ENCODE peak calls at places on chromosomes 3 and 15, in nine cellular contexts. H is HFFc6, Z is transverse colon, A is neural crest cell, J is psoas muscle, D is hepatocyte, P is A549, M is coronary artery, O is choroid plexus epithelial cell. L is an unnamed sample.

GRCh38 chr15:38128389-38128788 is 124.2 kb upstream of the SPRED1 start:
- DNase-seq in H (no peak), Z (no peak), A (no peak), J (no peak), D (peak), P (no peak), M (no peak), O (peak), L (no peak)

GRCh38 chr15:68404056-68404798 is 27.7 kb downstream of the ITGA11 start:
- DNase-seq in H (no peak), Z (no peak), A (no peak), J (no peak), D (no peak), P (no peak), M (peak), O (no peak), L (peak)

GRCh38 chr3:126124148-126124868 is 40.4 kb upstream of the SLC41A3 start:
- DNase-seq in H (no peak), Z (peak), A (no peak), J (peak), D (no peak), P (no peak), M (peak), O (no peak), L (no peak)

GRCh38 chr15:64146041-64146440 is 5.5 kb upstream of the SNX22 start:
- DNase-seq in H (no peak), Z (no peak), A (no peak), J (no peak), D (no peak), P (no peak), M (peak), O (no peak), L (no peak)

GRCh38 chr3:107524214-107525100 is 1.7 kb downstream of the BBX start:
- DNase-seq in H (peak), Z (peak), A (peak), J (peak), D (peak), P (no peak), M (peak), O (peak), L (no peak)

GRCh38 chr15:60320365-60320764 is 77.4 kb downstream of the ANXA2 start:
- DNase-seq in H (no peak), Z (no peak), A (no peak), J (no peak), D (no peak), P (no peak), M (no peak), O (no peak), L (no peak)

GRCh38 chr3:88044411-88044810 is 14.4 kb downstream of the CGGBP1 start:
- DNase-seq in H (no peak), Z (no peak), A (no peak), J (no peak), D (no peak), P (no peak), M (no peak), O (no peak), L (no peak)

GRCh38 chr3:13167064-13167743 is 94.0 kb upstream of the IQSEC1 start:
- DNase-seq in H (no peak), Z (no peak), A (no peak), J (no peak), D (no peak), P (no peak), M (peak), O (no peak), L (no peak)

GRCh38 chr15:98735895-98736617 is 87.7 kb downstream of the IGF1R start:
- DNase-seq in H (no peak), Z (no peak), A (no peak), J (no peak), D (no peak), P (no peak), M (no peak), O (no peak), L (no peak)

GRCh38 chr3:66617351-66617750 is 116.5 kb upstream of the LRIG1 start:
- DNase-seq in H (no peak), Z (no peak), A (no peak), J (no peak), D (no peak), P (no peak), M (no peak), O (no peak), L (no peak)

GRCh38 chr15:64912926-64913325 is 1.2 kb downstream of the ANKDD1A start:
- DNase-seq in H (no peak), Z (no peak), A (no peak), J (no peak), D (no peak), P (no peak), M (no peak), O (no peak), L (no peak)

GRCh38 chr15:89857673-89858072 is 36.1 kb downstream of the AP3S2 start:
- DNase-seq in H (no peak), Z (peak), A (no peak), J (no peak), D (peak), P (peak), M (no peak), O (no peak), L (no peak)

GRCh38 chr3:191627064-191627463 is 166.1 kb downstream of the PYDC2 start:
- DNase-seq in H (no peak), Z (no peak), A (peak), J (no peak), D (no peak), P (no peak), M (no peak), O (no peak), L (no peak)

GRCh38 chr3:164832216-164832615 is 246.1 kb downstream of the SI start:
- DNase-seq in H (no peak), Z (no peak), A (no peak), J (no peak), D (no peak), P (no peak), M (no peak), O (no peak), L (no peak)

GRCh38 chr3:43177092-43177491 is 71.2 kb upstream of the POMGNT2 start:
- DNase-seq in H (no peak), Z (no peak), A (no peak), J (no peak), D (no peak), P (no peak), M (no peak), O (no peak), L (no peak)

GRCh38 chr3:128847631-128848370 is 31.6 kb upstream of the ACAD9 start:
- DNase-seq in H (no peak), Z (no peak), A (no peak), J (no peak), D (no peak), P (no peak), M (no peak), O (no peak), L (no peak)

GRCh38 chr15:37880009-37880834 is 54.2 kb upstream of the TMCO5A start:
- DNase-seq in H (peak), Z (no peak), A (peak), J (no peak), D (peak), P (peak), M (no peak), O (peak), L (no peak)

GRCh38 chr15:48472756-48473155 is 141.5 kb downstream of the DUT start:
- DNase-seq in H (peak), Z (no peak), A (no peak), J (no peak), D (no peak), P (no peak), M (no peak), O (peak), L (no peak)

GRCh38 chr15:74955017-74955416 is 1.6 kb downstream of the RPP25 start:
- DNase-seq in H (no peak), Z (no peak), A (no peak), J (no peak), D (peak), P (no peak), M (no peak), O (no peak), L (no peak)

GRCh38 chr15:47766406-47766805 is 49.1 kb downstream of the SEMA6D start:
- DNase-seq in H (no peak), Z (no peak), A (no peak), J (no peak), D (no peak), P (no peak), M (no peak), O (no peak), L (no peak)

GRCh38 chr15:58081446-58081845 is 15.9 kb upstream of the ALDH1A2 start:
- DNase-seq in H (no peak), Z (no peak), A (no peak), J (no peak), D (no peak), P (no peak), M (no peak), O (no peak), L (no peak)

GRCh38 chr3:36669763-36670162 is 94.6 kb downstream of the DCLK3 start:
- DNase-seq in H (no peak), Z (no peak), A (no peak), J (no peak), D (no peak), P (no peak), M (no peak), O (no peak), L (no peak)
- TF ChIP-seq CTCF in H (no peak), Z (no peak), A (no peak), J (no peak), D (no peak), P (no peak), M (no peak), O (no peak), L (no peak)

GRCh38 chr3:102593754-102594602 is 159.2 kb downstream of the ZPLD1 start:
- DNase-seq in H (no peak), Z (no peak), A (no peak), J (no peak), D (no peak), P (no peak), M (no peak), O (no peak), L (no peak)
- TF ChIP-seq CTCF in H (no peak), Z (no peak), A (no peak), J (no peak), D (no peak), P (no peak), M (no peak), O (no peak), L (no peak)

DNA sequence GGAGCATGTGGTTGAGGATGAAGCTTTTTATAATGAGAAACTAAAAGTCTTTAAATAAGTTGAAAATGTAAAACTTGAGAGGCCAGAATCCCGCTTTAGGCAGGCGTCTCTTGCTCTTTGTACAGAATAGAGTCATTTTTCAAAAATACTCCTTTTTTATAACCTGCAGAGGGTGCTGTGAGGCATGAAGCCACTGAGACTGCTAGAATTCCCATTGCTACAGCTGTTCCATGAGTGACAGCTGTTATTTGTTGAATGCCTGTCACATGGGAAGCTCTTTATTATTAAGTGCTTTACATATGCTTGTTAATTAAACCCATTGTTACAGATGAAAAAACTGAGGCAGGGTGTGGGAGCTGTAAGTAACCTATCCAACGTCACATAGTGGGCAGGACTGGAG is 18.5 kb downstream of the MINAR1 start:
- DNase-seq in H (no peak), Z (no peak), A (no peak), J (no peak), D (no peak), P (no peak), M (no peak), O (no peak), L (no peak)
- TF ChIP-seq CTCF in H (peak), Z (no peak), A (peak), J (no peak), D (peak), P (peak), M (no peak), O (peak), L (no peak)

GRCh38 chr3:9204253-9205005 is 45.0 kb downstream of the SRGAP3 start:
- DNase-seq in H (no peak), Z (no peak), A (peak), J (no peak), D (peak), P (no peak), M (no peak), O (no peak), L (no peak)
- TF ChIP-seq CTCF in H (no peak), Z (no peak), A (no peak), J (no peak), D (no peak), P (no peak), M (no peak), O (no peak), L (no peak)

GRCh38 chr15:69758810-69759410 is 306.3 kb downstream of the RPLP1 start:
- DNase-seq in H (peak), Z (peak), A (no peak), J (no peak), D (no peak), P (no peak), M (no peak), O (peak), L (no peak)

GRCh38 chr15:69760263-69760855 is 307.7 kb downstream of the RPLP1 start:
- DNase-seq in H (peak), Z (no peak), A (no peak), J (no peak), D (no peak), P (no peak), M (no peak), O (peak), L (no peak)

GRCh38 chr15:69766156-69766555 is 313.5 kb downstream of the RPLP1 start:
- DNase-seq in H (no peak), Z (no peak), A (no peak), J (no peak), D (no peak), P (no peak), M (no peak), O (no peak), L (no peak)

GRCh38 chr15:69760890-69761568 is 308.4 kb downstream of the RPLP1 start:
- DNase-seq in H (peak), Z (peak), A (no peak), J (peak), D (peak), P (peak), M (peak), O (peak), L (no peak)

DNA sequence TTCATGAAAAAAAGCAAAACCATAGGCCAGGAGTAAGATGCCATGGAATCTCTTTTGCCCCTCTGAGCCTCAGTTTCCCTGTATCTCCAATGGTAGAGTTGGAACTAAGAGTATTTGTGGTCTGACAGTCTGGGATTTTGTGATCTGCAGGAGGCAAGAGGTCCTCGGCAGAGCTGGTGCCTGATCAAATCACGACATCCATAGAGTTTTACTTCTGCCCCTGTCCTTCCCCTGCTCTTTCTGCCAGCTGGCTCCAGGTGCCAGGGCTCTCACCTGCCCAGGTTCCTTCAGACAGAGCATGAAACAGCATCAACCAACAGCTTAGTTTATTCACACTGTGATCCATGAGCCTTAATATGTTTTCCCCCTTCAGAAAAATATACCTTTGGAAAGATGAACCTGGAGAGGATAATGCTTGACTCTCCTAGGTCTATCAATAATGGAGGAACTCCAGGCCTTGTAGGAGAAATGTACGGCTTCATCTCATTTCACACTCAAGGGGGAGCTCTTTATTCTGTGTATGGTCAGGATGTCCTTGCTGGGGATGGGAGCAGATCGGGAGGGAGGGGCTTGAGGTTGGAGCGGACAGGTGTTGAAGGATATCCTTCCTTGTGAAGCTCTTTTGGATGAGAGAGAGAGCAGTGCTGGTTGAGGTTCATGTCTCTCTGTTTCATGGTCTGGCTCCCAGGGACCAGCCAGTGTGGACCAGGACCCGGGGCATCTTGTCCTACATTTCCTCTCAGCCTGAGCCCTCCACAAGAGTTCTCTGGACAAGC is 309.9 kb downstream of the RPLP1 start:
- DNase-seq in H (no peak), Z (no peak), A (no peak), J (no peak), D (peak), P (no peak), M (no peak), O (peak), L (no peak)
- TF ChIP-seq CTCF in H (peak), Z (no peak), A (no peak), J (no peak), D (peak), P (peak), M (no peak), O (peak), L (no peak)

DNA sequence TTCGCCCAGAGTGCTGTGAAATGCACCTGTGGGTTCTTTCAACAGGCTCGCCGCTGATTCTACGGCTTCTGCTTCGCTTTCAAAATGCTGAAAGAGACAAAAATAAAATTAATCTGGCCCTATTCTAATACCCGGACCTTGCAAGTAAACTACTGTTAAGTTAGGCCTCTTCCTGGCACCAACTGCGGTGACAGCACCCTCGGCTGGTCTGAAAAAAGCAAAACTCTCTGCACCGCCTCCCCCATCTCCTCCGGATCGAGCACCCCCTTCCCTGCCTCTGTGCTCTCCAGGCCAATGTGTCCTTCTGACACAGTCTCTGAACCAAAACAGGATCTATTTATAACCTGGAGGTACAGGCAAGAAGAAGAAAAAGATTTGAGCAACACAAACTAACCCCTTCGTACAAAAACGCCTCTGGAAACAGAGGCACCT is 1.1 kb downstream of the ATOSA start:
- DNase-seq in H (peak), Z (peak), A (peak), J (peak), D (peak), P (peak), M (peak), O (peak), L (no peak)
- TF ChIP-seq CTCF in H (no peak), Z (no peak), A (no peak), J (no peak), D (peak), P (peak), M (no peak), O (peak), L (no peak)

L was measured in mesothelial cell of epicardium.